ENCODE peak calls at places on chromosomes 11 and 22, in seven cellular contexts. R is naive thymus-derived CD8-positive, alpha-beta T cell; Y is amygdala; D is lower lobe of right lung; P is upper lobe of right lung; H is A549; I is ovary. G is an unnamed sample.

GRCh38 chr11:46381046-46381835 is at the start of gene MDK:
- DNase-seq in R (no peak), Y (no peak), D (peak; percentile 59), P (no peak), H (no peak), I (peak; percentile 77), G (peak; percentile 49)

GRCh38 chr22:21587803-21588611 is 20.5 kb downstream of the UBE2L3 start:
- DNase-seq in R (no peak), Y (peak; percentile 24), D (no peak), P (no peak), H (no peak), I (no peak), G (no peak)

GRCh38 chr11:112652786-112653390 is 308.3 kb upstream of the NCAM1 start:
- DNase-seq in R (no peak), Y (no peak), D (no peak), P (no peak), H (no peak), I (no peak), G (no peak)

GRCh38 chr22:41576877-41577276 is 12.8 kb downstream of the PMM1 start:
- DNase-seq in R (peak; percentile 23), Y (no peak), D (no peak), P (no peak), H (peak; percentile 60), I (no peak), G (peak; percentile 82)

GRCh38 chr11:13889566-13890214 is 72.8 kb upstream of the SPON1 start:
- DNase-seq in R (no peak), Y (no peak), D (no peak), P (no peak), H (no peak), I (no peak), G (no peak)

GRCh38 chr22:49267996-49268395 is 559.7 kb downstream of the BRD1 start:
- DNase-seq in R (no peak), Y (no peak), D (no peak), P (no peak), H (no peak), I (no peak), G (no peak)

GRCh38 chr11:34859496-34859895 is 56.7 kb downstream of the APIP start:
- DNase-seq in R (no peak), Y (no peak), D (no peak), P (no peak), H (no peak), I (no peak), G (no peak)

GRCh38 chr11:4881860-4882500 is at the start of gene OR51T1:
- DNase-seq in R (no peak), Y (no peak), D (no peak), P (no peak), H (no peak), I (no peak), G (no peak)

GRCh38 chr22:44329179-44329796 is 16.5 kb upstream of the SHISAL1 start:
- DNase-seq in R (no peak), Y (no peak), D (no peak), P (no peak), H (no peak), I (no peak), G (no peak)

GRCh38 chr11:94895971-94896370 is 77.4 kb downstream of the CWC15 start:
- DNase-seq in R (no peak), Y (no peak), D (no peak), P (no peak), H (no peak), I (no peak), G (no peak)

GRCh38 chr22:28075260-28075981 is 156.4 kb upstream of the PITPNB start:
- DNase-seq in R (no peak), Y (no peak), D (peak; percentile 50), P (no peak), H (peak; percentile 5), I (no peak), G (peak; percentile 18)

GRCh38 chr11:102592634-102593581 is 32.2 kb downstream of the MMP20 start:
- DNase-seq in R (no peak), Y (no peak), D (no peak), P (no peak), H (no peak), I (no peak), G (peak; percentile 65)

GRCh38 chr11:14537134-14537599 is 17.0 kb upstream of the PSMA1 start:
- DNase-seq in R (peak; percentile 72), Y (no peak), D (no peak), P (no peak), H (peak; percentile 65), I (no peak), G (peak; percentile 20)

GRCh38 chr11:130177782-130178181 is 18.2 kb downstream of the ST14 start:
- DNase-seq in R (no peak), Y (no peak), D (no peak), P (no peak), H (no peak), I (no peak), G (no peak)

GRCh38 chr11:75554258-75555022 is 7.6 kb upstream of the SERPINH1 start:
- DNase-seq in R (no peak), Y (peak; percentile 96), D (peak; percentile 79), P (peak; percentile 85), H (no peak), I (peak; percentile 99), G (peak; percentile 73)

GRCh38 chr11:87173185-87174039 is 135.7 kb downstream of the TMEM135 start:
- DNase-seq in R (no peak), Y (no peak), D (no peak), P (no peak), H (peak; percentile 38), I (no peak), G (peak; percentile 19)

GRCh38 chr11:134425413-134425812 is 13.4 kb upstream of the B3GAT1 start:
- DNase-seq in R (no peak), Y (no peak), D (no peak), P (no peak), H (no peak), I (no peak), G (no peak)

GRCh38 chr11:65899356-65900124 is 648 bp downstream of the FOSL1 start:
- DNase-seq in R (peak; percentile 39), Y (no peak), D (peak; percentile 76), P (peak; percentile 83), H (peak; percentile 75), I (no peak), G (peak; percentile 58)

GRCh38 chr22:28435271-28435825 is 244.3 kb downstream of the TTC28 start:
- DNase-seq in R (no peak), Y (no peak), D (peak; percentile 56), P (no peak), H (no peak), I (no peak), G (no peak)

GRCh38 chr22:29877620-29878019 is 5.4 kb upstream of the MTMR3 start:
- DNase-seq in R (no peak), Y (no peak), D (no peak), P (no peak), H (no peak), I (no peak), G (no peak)

GRCh38 chr11:2772544-2773031 is 72.8 kb upstream of the KCNQ1OT1 start:
- DNase-seq in R (no peak), Y (no peak), D (peak; percentile 26), P (no peak), H (no peak), I (peak; percentile 11), G (no peak)

GRCh38 chr22:48099671-48100070 is 1337.2 kb downstream of the TBC1D22A start:
- DNase-seq in R (no peak), Y (no peak), D (no peak), P (peak; percentile 27), H (no peak), I (no peak), G (no peak)

GRCh38 chr11:1203505-1204271 is 19.2 kb upstream of the MUC5B start:
- DNase-seq in R (no peak), Y (no peak), D (peak; percentile 50), P (peak; percentile 60), H (no peak), I (no peak), G (no peak)

GRCh38 chr22:40009231-40009769 is 14.5 kb downstream of the FAM83F start:
- DNase-seq in R (no peak), Y (no peak), D (peak; percentile 36), P (no peak), H (no peak), I (no peak), G (no peak)

GRCh38 chr22:33656808-33657628 is 263.3 kb downstream of the LARGE1 start:
- DNase-seq in R (no peak), Y (no peak), D (no peak), P (no peak), H (no peak), I (no peak), G (no peak)

GRCh38 chr22:35835267-35835997 is 117.8 kb downstream of the APOL5 start:
- DNase-seq in R (no peak), Y (no peak), D (no peak), P (no peak), H (no peak), I (no peak), G (no peak)

GRCh38 chr11:69524291-69524882 is 42.9 kb downstream of the LINC01488 start:
- DNase-seq in R (no peak), Y (no peak), D (peak; percentile 12), P (peak; percentile 56), H (no peak), I (no peak), G (no peak)

GRCh38 chr11:1153105-1153950 is 4.4 kb upstream of the MUC5AC start:
- DNase-seq in R (no peak), Y (no peak), D (no peak), P (peak; percentile 57), H (peak; percentile 45), I (peak; percentile 5), G (peak; percentile 7)

GRCh38 chr11:122817121-122817520 is 21.2 kb upstream of the CRTAM start:
- DNase-seq in R (no peak), Y (no peak), D (no peak), P (no peak), H (no peak), I (no peak), G (no peak)

GRCh38 chr22:26883393-26883792 is 226.0 kb downstream of the MIAT start:
- DNase-seq in R (no peak), Y (no peak), D (no peak), P (no peak), H (no peak), I (no peak), G (no peak)

GRCh38 chr11:70296681-70297080 is 26.2 kb downstream of the PPFIA1 start:
- DNase-seq in R (no peak), Y (no peak), D (no peak), P (no peak), H (no peak), I (no peak), G (no peak)

G was measured in HepG2.